ENCODE peak calls at places on chromosomes 11 and 22, in eight cellular contexts. One of them, this sample, is unnamed.

GRCh38 chr11:57900315-57900714 is 123.4 kb upstream of the OR9Q1 start:
- DNase-seq in posterior vena cava: no peak
- DNase-seq in NCI-H1105: no peak
- DNase-seq in non-pigmented ciliary epithelial cell: no peak
- DNase-seq in OCI-LY7: no peak
- DNase-seq in stimulated activated CD8-positive, alpha-beta memory T cell treated with anti-CD3 and anti-CD28 coated beads, Interleukin-4, amount 100 ng/mL, for 24 hours: no peak
- DNase-seq in HL-60: no peak
- DNase-seq in GM06990: no peak
- DNase-seq in this sample: peak; percentile 56

GRCh38 chr11:70788247-70789022 is 390.1 kb downstream of the CTTN start:
- DNase-seq in posterior vena cava: no peak
- DNase-seq in NCI-H1105: no peak
- DNase-seq in non-pigmented ciliary epithelial cell: peak; percentile 63
- DNase-seq in OCI-LY7: no peak
- DNase-seq in stimulated activated CD8-positive, alpha-beta memory T cell treated with anti-CD3 and anti-CD28 coated beads, Interleukin-4, amount 100 ng/mL, for 24 hours: no peak
- DNase-seq in HL-60: no peak
- DNase-seq in GM06990: no peak
- DNase-seq in this sample: peak; percentile 58

GRCh38 chr11:48006301-48006992 is 26.1 kb downstream of the PTPRJ start:
- DNase-seq in posterior vena cava: no peak
- DNase-seq in NCI-H1105: no peak
- DNase-seq in non-pigmented ciliary epithelial cell: no peak
- DNase-seq in OCI-LY7: no peak
- DNase-seq in stimulated activated CD8-positive, alpha-beta memory T cell treated with anti-CD3 and anti-CD28 coated beads, Interleukin-4, amount 100 ng/mL, for 24 hours: no peak
- DNase-seq in HL-60: no peak
- DNase-seq in GM06990: peak; percentile 87
- DNase-seq in this sample: no peak

GRCh38 chr11:13030857-13031256 is 21.7 kb downstream of the RASSF10 start:
- DNase-seq in posterior vena cava: no peak
- DNase-seq in NCI-H1105: no peak
- DNase-seq in non-pigmented ciliary epithelial cell: no peak
- DNase-seq in OCI-LY7: no peak
- DNase-seq in stimulated activated CD8-positive, alpha-beta memory T cell treated with anti-CD3 and anti-CD28 coated beads, Interleukin-4, amount 100 ng/mL, for 24 hours: no peak
- DNase-seq in HL-60: no peak
- DNase-seq in GM06990: no peak
- DNase-seq in this sample: peak; percentile 84

GRCh38 chr11:128472128-128473110 is 114.9 kb downstream of the ETS1 start:
- DNase-seq in posterior vena cava: no peak
- DNase-seq in NCI-H1105: no peak
- DNase-seq in non-pigmented ciliary epithelial cell: no peak
- DNase-seq in OCI-LY7: peak; percentile 61
- DNase-seq in stimulated activated CD8-positive, alpha-beta memory T cell treated with anti-CD3 and anti-CD28 coated beads, Interleukin-4, amount 100 ng/mL, for 24 hours: no peak
- DNase-seq in HL-60: no peak
- DNase-seq in GM06990: peak; percentile 72
- DNase-seq in this sample: no peak

GRCh38 chr11:61120865-61121831 is 18.9 kb downstream of the CD5 start:
- DNase-seq in posterior vena cava: peak; percentile 74
- DNase-seq in NCI-H1105: no peak
- DNase-seq in non-pigmented ciliary epithelial cell: no peak
- DNase-seq in OCI-LY7: no peak
- DNase-seq in stimulated activated CD8-positive, alpha-beta memory T cell treated with anti-CD3 and anti-CD28 coated beads, Interleukin-4, amount 100 ng/mL, for 24 hours: no peak
- DNase-seq in HL-60: no peak
- DNase-seq in GM06990: no peak
- DNase-seq in this sample: no peak

GRCh38 chr11:107688322-107688918 is 23.4 kb downstream of the SLN start:
- DNase-seq in posterior vena cava: no peak
- DNase-seq in NCI-H1105: no peak
- DNase-seq in non-pigmented ciliary epithelial cell: no peak
- DNase-seq in OCI-LY7: no peak
- DNase-seq in stimulated activated CD8-positive, alpha-beta memory T cell treated with anti-CD3 and anti-CD28 coated beads, Interleukin-4, amount 100 ng/mL, for 24 hours: no peak
- DNase-seq in HL-60: no peak
- DNase-seq in GM06990: no peak
- DNase-seq in this sample: no peak

GRCh38 chr22:39368402-39368801 is 18.6 kb downstream of the SYNGR1 start:
- DNase-seq in posterior vena cava: no peak
- DNase-seq in NCI-H1105: no peak
- DNase-seq in non-pigmented ciliary epithelial cell: no peak
- DNase-seq in OCI-LY7: no peak
- DNase-seq in stimulated activated CD8-positive, alpha-beta memory T cell treated with anti-CD3 and anti-CD28 coated beads, Interleukin-4, amount 100 ng/mL, for 24 hours: no peak
- DNase-seq in HL-60: peak; percentile 44
- DNase-seq in GM06990: no peak
- DNase-seq in this sample: no peak

GRCh38 chr11:94997437-94997836 is 23.9 kb downstream of the KDM4D start:
- DNase-seq in posterior vena cava: no peak
- DNase-seq in NCI-H1105: no peak
- DNase-seq in non-pigmented ciliary epithelial cell: no peak
- DNase-seq in OCI-LY7: no peak
- DNase-seq in stimulated activated CD8-positive, alpha-beta memory T cell treated with anti-CD3 and anti-CD28 coated beads, Interleukin-4, amount 100 ng/mL, for 24 hours: no peak
- DNase-seq in HL-60: no peak
- DNase-seq in GM06990: no peak
- DNase-seq in this sample: no peak

GRCh38 chr11:120521176-120521575 is 9.6 kb downstream of the GRIK4 start:
- DNase-seq in posterior vena cava: peak; percentile 31
- DNase-seq in NCI-H1105: no peak
- DNase-seq in non-pigmented ciliary epithelial cell: no peak
- DNase-seq in OCI-LY7: no peak
- DNase-seq in stimulated activated CD8-positive, alpha-beta memory T cell treated with anti-CD3 and anti-CD28 coated beads, Interleukin-4, amount 100 ng/mL, for 24 hours: no peak
- DNase-seq in HL-60: no peak
- DNase-seq in GM06990: no peak
- DNase-seq in this sample: no peak

GRCh38 chr11:44979536-44980399 is 29.1 kb upstream of the TP53I11 start:
- DNase-seq in posterior vena cava: peak; percentile 83
- DNase-seq in NCI-H1105: peak; percentile 87
- DNase-seq in non-pigmented ciliary epithelial cell: no peak
- DNase-seq in OCI-LY7: no peak
- DNase-seq in stimulated activated CD8-positive, alpha-beta memory T cell treated with anti-CD3 and anti-CD28 coated beads, Interleukin-4, amount 100 ng/mL, for 24 hours: no peak
- DNase-seq in HL-60: no peak
- DNase-seq in GM06990: no peak
- DNase-seq in this sample: peak; percentile 92

GRCh38 chr11:61645179-61645868 is 34.9 kb upstream of the DAGLA start:
- DNase-seq in posterior vena cava: no peak
- DNase-seq in NCI-H1105: no peak
- DNase-seq in non-pigmented ciliary epithelial cell: no peak
- DNase-seq in OCI-LY7: no peak
- DNase-seq in stimulated activated CD8-positive, alpha-beta memory T cell treated with anti-CD3 and anti-CD28 coated beads, Interleukin-4, amount 100 ng/mL, for 24 hours: no peak
- DNase-seq in HL-60: no peak
- DNase-seq in GM06990: no peak
- DNase-seq in this sample: no peak